ENCODE peak calls at places on chromosomes 5 and 9, in seven cellular contexts. U is brain microvascular endothelial cell, V is pancreas, G is kidney epithelial cell, A is cardiac muscle cell, K is heart right ventricle, B is heart left ventricle. O is an unnamed sample.

GRCh38 chr5:29208026-29208425 is 1985.5 kb upstream of the CDH6 start:
- DNase-seq in U (peak), V (no peak), G (no peak), A (no peak), K (no peak), B (no peak), O (no peak)

GRCh38 chr9:21506910-21507795 is 25.0 kb upstream of the IFNE start:
- DNase-seq in U (peak), V (no peak), G (peak), A (peak), K (no peak), B (no peak), O (peak)

GRCh38 chr9:105921057-105921721 is 226.8 kb downstream of the TMEM38B start:
- DNase-seq in U (peak), V (no peak), G (no peak), A (peak), K (no peak), B (no peak), O (no peak)

GRCh38 chr5:20276061-20276958 is 288.3 kb upstream of the CDH18 start:
- DNase-seq in U (no peak), V (no peak), G (peak), A (peak), K (no peak), B (no peak), O (peak)

GRCh38 chr5:169131944-169132343 is 169.0 kb downstream of the SLIT3 start:
- DNase-seq in U (no peak), V (no peak), G (no peak), A (peak), K (no peak), B (no peak), O (no peak)

GRCh38 chr9:127158995-127159801 is 36.8 kb upstream of the ANGPTL2 start:
- DNase-seq in U (peak), V (peak), G (peak), A (peak), K (peak), B (no peak), O (no peak)

GRCh38 chr9:134663084-134663483 is 21.5 kb downstream of the COL5A1 start:
- DNase-seq in U (no peak), V (peak), G (no peak), A (no peak), K (no peak), B (peak), O (no peak)

GRCh38 chr5:57445715-57446037 is 36.9 kb downstream of the ACTBL2 start:
- DNase-seq in U (no peak), V (no peak), G (no peak), A (no peak), K (no peak), B (no peak), O (no peak)

GRCh38 chr5:118558871-118559270 is 429.5 kb downstream of the DTWD2 start:
- DNase-seq in U (no peak), V (no peak), G (no peak), A (no peak), K (no peak), B (no peak), O (no peak)

GRCh38 chr5:144139586-144139985 is 30.9 kb downstream of the YIPF5 start:
- DNase-seq in U (peak), V (no peak), G (no peak), A (peak), K (no peak), B (no peak), O (peak)

GRCh38 chr5:134114886-134115805 is 665 bp downstream of the TCF7 start:
- DNase-seq in U (no peak), V (peak), G (no peak), A (no peak), K (no peak), B (no peak), O (no peak)

GRCh38 chr9:121201045-121201737 is 478 bp downstream of the RAB14 start:
- DNase-seq in U (no peak), V (peak), G (no peak), A (peak), K (no peak), B (peak), O (no peak)

GRCh38 chr9:87147803-87148202 is 200.5 kb upstream of the GAS1 start:
- DNase-seq in U (no peak), V (no peak), G (no peak), A (no peak), K (no peak), B (no peak), O (no peak)

GRCh38 chr9:87149794-87150193 is 202.5 kb upstream of the GAS1 start:
- DNase-seq in U (peak), V (no peak), G (no peak), A (no peak), K (no peak), B (no peak), O (no peak)

GRCh38 chr9:87152206-87152605 is 204.9 kb upstream of the GAS1 start:
- DNase-seq in U (no peak), V (no peak), G (no peak), A (no peak), K (no peak), B (no peak), O (no peak)

GRCh38 chr9:87148391-87149237 is 201.3 kb upstream of the GAS1 start:
- DNase-seq in U (peak), V (peak), G (peak), A (peak), K (peak), B (peak), O (no peak)
- TF ChIP-seq CTCF in U (peak), V (no peak), G (no peak), A (peak), K (peak), B (peak), O (no peak)

GRCh38 chr5:142314606-142315005 is 10.2 kb downstream of the SPRY4 start:
- DNase-seq in U (no peak), V (no peak), G (no peak), A (no peak), K (no peak), B (no peak), O (no peak)
- H3K4me3 ChIP-seq in U (no peak), V (no peak), G (no peak), A (no peak), K (no peak), B (no peak), O (no peak)

DNA sequence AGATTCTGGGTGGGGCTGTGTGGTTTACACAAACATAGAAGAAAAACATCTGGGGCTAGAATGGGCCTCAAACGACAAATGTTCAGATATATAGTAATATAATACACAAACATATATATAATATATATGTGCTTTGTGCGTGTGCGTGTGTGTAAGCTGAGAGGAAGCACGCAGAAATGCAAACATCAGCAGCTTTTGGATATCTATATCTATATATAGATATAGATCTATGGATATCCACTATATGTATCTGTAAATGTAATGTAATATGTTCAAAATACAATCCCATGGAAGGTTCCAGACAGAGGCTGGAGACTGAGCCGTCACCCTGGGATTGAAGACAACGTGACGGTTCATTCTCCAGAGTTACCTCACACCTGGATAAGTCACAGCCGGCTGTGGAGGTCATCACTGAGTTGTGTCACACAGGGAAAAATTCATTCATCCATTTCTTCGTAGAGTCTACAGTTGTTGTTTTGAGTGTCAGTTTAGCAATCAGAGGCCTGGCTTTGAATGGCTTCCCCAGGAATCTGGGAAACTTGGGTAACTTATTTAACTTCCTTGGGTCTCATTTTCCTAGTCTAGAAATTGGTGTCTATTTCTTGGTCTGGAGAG is 123.0 kb upstream of the CPEB4 start:
- DNase-seq in U (no peak), V (no peak), G (no peak), A (no peak), K (no peak), B (no peak), O (no peak)
- TF ChIP-seq CTCF in U (no peak), V (no peak), G (no peak), A (no peak), K (no peak), B (no peak), O (no peak)

GRCh38 chr9:68974901-68975300 is 39.0 kb downstream of the PRKACG start:
- DNase-seq in U (no peak), V (no peak), G (no peak), A (no peak), K (no peak), B (no peak), O (no peak)
- H3K4me3 ChIP-seq in U (no peak), V (peak), G (no peak), A (no peak), K (peak), B (peak), O (no peak)

GRCh38 chr5:55219770-55220169 is 7.3 kb downstream of the MCIDAS start:
- DNase-seq in U (no peak), V (no peak), G (no peak), A (no peak), K (no peak), B (no peak), O (no peak)
- TF ChIP-seq CTCF in U (no peak), V (no peak), G (no peak), A (no peak), K (no peak), B (no peak), O (no peak)

GRCh38 chr9:125003332-125003731 is 62.4 kb upstream of the GOLGA1 start:
- DNase-seq in U (no peak), V (no peak), G (no peak), A (no peak), K (no peak), B (no peak), O (no peak)

GRCh38 chr9:125008599-125008998 is 67.7 kb upstream of the GOLGA1 start:
- DNase-seq in U (no peak), V (no peak), G (no peak), A (no peak), K (no peak), B (no peak), O (no peak)
- H3K4me3 ChIP-seq in U (no peak), V (no peak), G (no peak), A (no peak), K (no peak), B (no peak), O (no peak)

GRCh38 chr9:136145580-136145979 is 26.9 kb upstream of the TMEM250 start:
- DNase-seq in U (no peak), V (no peak), G (no peak), A (no peak), K (no peak), B (peak), O (no peak)
- TF ChIP-seq CTCF in U (no peak), V (no peak), G (no peak), A (no peak), K (no peak), B (no peak), O (no peak)

DNA sequence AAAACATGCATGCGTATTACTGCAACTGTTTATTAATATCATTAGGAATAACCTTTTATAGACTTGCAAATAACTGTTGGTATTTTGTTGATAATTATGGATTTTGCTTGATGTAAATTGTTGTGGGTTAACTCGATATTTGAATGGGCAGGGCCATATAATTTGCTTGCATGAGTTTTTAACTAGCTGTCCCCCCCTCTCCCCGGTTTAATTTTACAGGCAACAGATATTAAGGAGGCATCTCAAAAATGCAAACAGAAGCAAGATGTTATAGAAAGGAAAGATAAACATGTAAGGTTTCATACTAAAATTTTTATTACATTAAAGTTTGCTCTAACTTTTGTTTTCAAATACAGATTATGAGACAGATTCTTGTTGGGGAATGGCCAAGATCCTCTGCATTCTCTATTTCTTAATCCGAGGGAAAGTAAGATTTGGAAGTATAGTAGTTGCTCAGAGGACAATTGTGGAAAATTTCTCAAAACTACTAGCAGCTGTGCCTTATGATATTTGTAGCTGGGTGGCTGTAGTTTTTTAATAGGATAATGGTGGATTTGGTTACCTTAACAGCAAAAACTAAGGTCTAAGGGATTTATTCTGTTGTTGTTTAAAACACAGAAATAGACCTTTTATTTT is 27.3 kb downstream of the SMC5 start:
- DNase-seq in U (no peak), V (no peak), G (no peak), A (peak), K (no peak), B (no peak), O (no peak)
- H3K4me3 ChIP-seq in U (no peak), V (no peak), G (no peak), A (no peak), K (no peak), B (no peak), O (no peak)

GRCh38 chr5:149727336-149728035 is 2.6 kb upstream of the PPARGC1B start:
- DNase-seq in U (no peak), V (no peak), G (no peak), A (no peak), K (no peak), B (no peak), O (no peak)

GRCh38 chr5:149724884-149725283 is 5.2 kb upstream of the PPARGC1B start:
- DNase-seq in U (no peak), V (no peak), G (no peak), A (no peak), K (no peak), B (no peak), O (no peak)

GRCh38 chr5:149725296-149725695 is 4.8 kb upstream of the PPARGC1B start:
- DNase-seq in U (no peak), V (no peak), G (no peak), A (no peak), K (no peak), B (no peak), O (no peak)

GRCh38 chr5:149723374-149723773 is 6.7 kb upstream of the PPARGC1B start:
- DNase-seq in U (no peak), V (no peak), G (no peak), A (no peak), K (no peak), B (no peak), O (no peak)

GRCh38 chr5:149724130-149724850 is 5.8 kb upstream of the PPARGC1B start:
- DNase-seq in U (no peak), V (no peak), G (no peak), A (no peak), K (no peak), B (no peak), O (no peak)
- TF ChIP-seq CTCF in U (no peak), V (no peak), G (no peak), A (no peak), K (no peak), B (no peak), O (no peak)

GRCh38 chr9:109383947-109384346 is 63.1 kb upstream of the EPB41L4B start:
- DNase-seq in U (no peak), V (no peak), G (no peak), A (peak), K (no peak), B (no peak), O (no peak)

GRCh38 chr9:109381011-109381729 is 60.3 kb upstream of the EPB41L4B start:
- DNase-seq in U (no peak), V (no peak), G (peak), A (no peak), K (no peak), B (no peak), O (no peak)

GRCh38 chr9:109382182-109382581 is 61.3 kb upstream of the EPB41L4B start:
- DNase-seq in U (no peak), V (no peak), G (no peak), A (no peak), K (no peak), B (no peak), O (no peak)

GRCh38 chr9:109383356-109383755 is 62.5 kb upstream of the EPB41L4B start:
- DNase-seq in U (no peak), V (no peak), G (no peak), A (no peak), K (no peak), B (no peak), O (no peak)

DNA sequence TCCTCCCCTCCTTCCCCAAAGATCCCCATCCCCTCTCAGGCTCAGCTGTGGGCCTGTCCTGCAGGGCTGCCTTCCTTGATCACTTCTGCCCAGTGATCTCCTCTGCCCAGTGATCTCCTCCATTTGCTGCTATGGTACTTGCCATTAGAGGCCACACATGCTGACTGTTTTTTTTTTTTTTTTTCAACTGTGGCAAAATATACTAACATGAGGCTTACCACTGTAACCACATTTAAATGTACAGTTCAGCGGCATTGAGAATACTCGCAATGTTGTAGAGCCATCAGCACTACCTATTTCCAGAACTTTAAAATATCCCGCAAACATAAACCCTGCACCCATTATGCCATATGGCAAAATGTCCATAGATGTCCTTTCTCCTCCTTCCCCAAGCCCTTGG is 61.7 kb upstream of the EPB41L4B start:
- DNase-seq in U (no peak), V (no peak), G (no peak), A (no peak), K (no peak), B (no peak), O (no peak)
- H3K4me3 ChIP-seq in U (no peak), V (no peak), G (no peak), A (no peak), K (no peak), B (no peak), O (no peak)

O was measured in AG04449.